ENCODE peak calls at places on chromosome 7, in six cellular contexts. F is HepG2, P is K562, C is GM12878, D is upper lobe of left lung, X is A549. W is an unnamed sample.

GRCh38 chr7:155234950-155235789 is 62.5 kb upstream of the INSIG1 start:
- ATAC-seq in F (peak), P (no peak), D (no peak), C (peak), X (peak), W (no peak)

GRCh38 chr7:99030951-99031350 is 113.0 kb downstream of the SMURF1 start:
- ATAC-seq in P (no peak), C (no peak), D (no peak), X (no peak), F (no peak), W (peak)

GRCh38 chr7:81583090-81583489 is 186.8 kb downstream of the HGF start:
- ATAC-seq in X (no peak), P (no peak), D (no peak), C (no peak), F (no peak), W (no peak)

GRCh38 chr7:151426486-151426905 is 13.4 kb downstream of the CRYGN start:
- ATAC-seq in X (peak), D (no peak), F (no peak), P (no peak), C (no peak), W (peak)

GRCh38 chr7:102991540-102992214 is 78.9 kb downstream of the LRRC17 start:
- ATAC-seq in C (no peak), X (peak), F (peak), P (peak), D (peak), W (no peak)

GRCh38 chr7:130486963-130487324 is 4.9 kb upstream of the MEST start:
- ATAC-seq in X (no peak), D (no peak), C (no peak), P (peak), F (no peak), W (no peak)

GRCh38 chr7:44489955-44490350 is 505 bp downstream of the NUDCD3 start:
- ATAC-seq in C (peak), P (peak), F (peak), X (peak), D (peak), W (no peak)

GRCh38 chr7:125279956-125280355 is 350.3 kb upstream of the POT1 start:
- ATAC-seq in F (no peak), D (no peak), C (no peak), X (no peak), P (no peak), W (no peak)

GRCh38 chr7:41889040-41889439 is 186.2 kb upstream of the INHBA start:
- ATAC-seq in P (no peak), C (peak), F (peak), D (no peak), X (no peak), W (no peak)

GRCh38 chr7:128005117-128005516 is 26.1 kb downstream of the LRRC4 start:
- ATAC-seq in C (no peak), D (no peak), P (peak), F (peak), X (no peak), W (no peak)

GRCh38 chr7:30914611-30915601 is 3.3 kb downstream of the AQP1 start:
- ATAC-seq in P (peak), F (no peak), D (no peak), C (peak), X (peak), W (peak)

GRCh38 chr7:24980695-24981543 is 941 bp upstream of the OSBPL3 start:
- ATAC-seq in C (peak), D (peak), P (no peak), X (peak), F (peak), W (no peak)

GRCh38 chr7:41878331-41879112 is 175.6 kb upstream of the INHBA start:
- ATAC-seq in X (no peak), F (no peak), P (no peak), C (no peak), D (no peak), W (no peak)

GRCh38 chr7:25118048-25118753 is 6.9 kb downstream of the CYCS start:
- ATAC-seq in X (no peak), C (peak), F (no peak), D (no peak), P (peak), W (no peak)

GRCh38 chr7:25615005-25615404 is 386.7 kb upstream of the NPVF start:
- ATAC-seq in D (no peak), X (no peak), C (no peak), P (no peak), F (no peak), W (no peak)

GRCh38 chr7:147903871-147904576 is 686.5 kb upstream of the C7orf33 start:
- ATAC-seq in F (no peak), C (no peak), D (no peak), X (no peak), P (no peak), W (no peak)

GRCh38 chr7:121451367-121452073 is 55.4 kb upstream of the FAM3C start:
- ATAC-seq in F (no peak), C (peak), D (no peak), P (peak), X (no peak), W (no peak)

GRCh38 chr7:27312820-27313219 is 70.2 kb downstream of the EVX1 start:
- ATAC-seq in D (no peak), P (no peak), C (no peak), F (no peak), X (no peak), W (no peak)

GRCh38 chr7:151481650-151482505 is 37.8 kb downstream of the RHEB start:
- ATAC-seq in F (no peak), X (peak), C (peak), P (no peak), D (no peak), W (no peak)

GRCh38 chr7:80147543-80148376 is 13.1 kb downstream of the GNAI1 start:
- ATAC-seq in P (no peak), X (peak), F (no peak), C (no peak), D (no peak), W (no peak)

GRCh38 chr7:112135815-112136706 is 70.1 kb downstream of the DOCK4 start:
- ATAC-seq in X (no peak), F (no peak), D (no peak), C (no peak), P (no peak), W (no peak)

GRCh38 chr7:39735903-39736302 is 112.5 kb downstream of the RALA start:
- ATAC-seq in P (peak), X (no peak), F (no peak), C (peak), D (no peak), W (no peak)

GRCh38 chr7:47574473-47575328 is 7.2 kb downstream of the TNS3 start:
- ATAC-seq in C (peak), D (no peak), F (peak), P (no peak), X (no peak), W (no peak)

GRCh38 chr7:36299223-36299760 is 90.4 kb upstream of the ANLN start:
- ATAC-seq in P (no peak), C (no peak), D (no peak), X (no peak), F (no peak), W (no peak)

GRCh38 chr7:5425507-5426225 is 2.0 kb upstream of the TNRC18 start:
- ATAC-seq in C (no peak), X (peak), F (peak), D (no peak), P (peak), W (peak)

GRCh38 chr7:63054191-63054661 is 944.4 kb upstream of the ZNF722 start:
- ATAC-seq in X (no peak), P (no peak), F (no peak), C (no peak), D (no peak), W (no peak)

GRCh38 chr7:15561840-15562239 is at the start of gene AGMO:
- ATAC-seq in F (peak), X (peak), C (peak), P (no peak), D (no peak), W (peak)

GRCh38 chr7:22189741-22190140 is 167.2 kb downstream of the RAPGEF5 start:
- ATAC-seq in P (no peak), X (no peak), F (no peak), C (no peak), D (no peak), W (no peak)

GRCh38 chr7:22665816-22666375 is 61.1 kb upstream of the IL6 start:
- ATAC-seq in P (no peak), C (no peak), X (no peak), F (no peak), D (no peak), W (no peak)

GRCh38 chr7:157502701-157503111 is 165.9 kb downstream of the DNAJB6 start:
- ATAC-seq in F (peak), D (no peak), X (no peak), P (peak), C (peak), W (peak)

GRCh38 chr7:131057015-131057518 is 270.6 kb upstream of the MKLN1 start:
- ATAC-seq in D (peak), F (peak), C (peak), X (no peak), P (no peak), W (peak)

GRCh38 chr7:100586266-100587025 is at the start of gene FBXO24:
- ATAC-seq in F (peak), P (peak), X (peak), C (peak), D (peak), W (peak)
- TF ChIP-seq POLR2A in F (peak), P (no peak), X (peak), C (peak), D (no peak), W (peak)

GRCh38 chr7:952548-953441 is 1.7 kb downstream of the ADAP1 start:
- ATAC-seq in C (peak), D (no peak), X (peak), F (peak), P (no peak), W (no peak)

GRCh38 chr7:956031-956430 is 1.6 kb upstream of the ADAP1 start:
- ATAC-seq in X (no peak), F (no peak), D (no peak), P (no peak), C (no peak), W (no peak)

GRCh38 chr7:951881-952547 is 2.5 kb downstream of the ADAP1 start:
- ATAC-seq in C (no peak), F (no peak), P (no peak), X (no peak), D (no peak), W (no peak)

GRCh38 chr7:953547-954327 is 743 bp downstream of the ADAP1 start:
- ATAC-seq in C (peak), P (no peak), F (peak), X (peak), D (peak), W (peak)

DNA sequence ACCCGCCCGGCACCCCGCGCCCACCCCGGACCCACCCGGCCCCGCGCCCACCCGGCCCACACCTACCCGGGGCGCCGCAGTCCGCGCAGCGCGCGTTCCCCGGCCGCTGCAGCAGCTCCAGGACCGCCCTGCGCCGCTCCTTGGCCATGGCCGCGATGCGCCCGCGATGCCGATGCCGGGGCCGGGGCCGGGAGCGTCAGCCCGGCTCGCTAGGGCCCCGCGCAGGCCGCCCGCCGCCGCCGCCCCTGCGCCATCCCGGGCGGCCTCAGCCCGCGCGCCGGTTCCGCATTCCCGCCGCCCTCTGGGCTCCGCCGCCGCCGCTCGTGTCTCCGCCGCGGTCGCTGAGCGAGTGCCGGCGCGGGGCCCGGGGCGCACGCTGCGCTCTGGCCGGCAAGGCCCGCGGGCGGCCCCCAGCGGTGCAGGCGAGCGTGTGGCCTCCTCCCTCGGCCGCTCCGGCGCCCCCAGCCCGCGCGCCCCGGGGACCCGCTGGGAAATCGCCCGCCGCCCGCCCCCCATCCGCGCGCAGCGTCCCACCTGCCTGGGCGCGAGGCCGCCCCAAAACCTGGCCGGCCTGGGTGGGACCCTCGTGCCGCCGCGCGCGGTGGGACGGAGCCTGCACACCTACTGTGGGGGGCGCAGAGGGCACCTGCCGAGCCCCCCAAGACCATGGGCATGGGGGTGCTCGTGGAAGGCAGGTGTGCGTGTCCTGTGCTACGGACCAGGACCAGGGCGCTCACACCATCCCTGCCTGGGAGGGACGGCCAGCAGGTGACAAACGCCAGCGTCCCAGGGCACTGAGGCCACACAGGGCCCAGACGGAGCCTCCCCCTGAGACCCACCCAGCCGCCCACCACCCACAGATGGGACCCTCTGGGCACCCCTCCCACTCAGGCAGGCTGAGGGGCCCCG is at the start of gene ADAP1:
- ATAC-seq in F (peak), C (peak), X (peak), D (no peak), P (peak), W (peak)
- TF ChIP-seq CTCF in F (peak), C (peak), X (peak), D (peak), P (peak), W (no peak)

DNA sequence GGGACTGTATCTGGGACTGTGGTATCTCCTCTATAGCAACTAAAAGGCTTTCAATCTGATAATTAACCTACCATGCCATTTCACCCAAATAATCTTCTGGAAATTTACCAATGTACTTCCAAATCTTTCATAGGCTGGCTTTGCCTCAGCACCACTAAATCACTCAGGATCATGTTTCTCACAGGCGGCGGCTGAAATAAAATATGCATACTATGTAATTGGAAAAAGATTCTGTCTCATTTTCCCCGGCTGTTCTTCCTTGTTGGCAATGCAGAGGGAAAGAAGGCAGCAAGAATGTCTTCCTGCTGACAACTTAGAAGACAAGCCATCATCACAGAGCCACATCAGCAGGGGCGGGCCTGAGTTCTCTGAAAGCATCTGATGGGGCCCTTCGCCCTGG is 39.3 kb upstream of the COL1A2 start:
- ATAC-seq in X (no peak), F (no peak), P (no peak), D (no peak), C (no peak), W (no peak)
- TF ChIP-seq EP300 in X (no peak), F (no peak), P (no peak), D (no peak), C (no peak), W (no peak)

GRCh38 chr7:84162584-84162983 is 32.0 kb downstream of the SEMA3A start:
- ATAC-seq in F (no peak), P (no peak), C (peak), D (no peak), X (peak), W (peak)
- TF ChIP-seq POLR2A in F (no peak), P (no peak), C (no peak), D (no peak), X (no peak), W (no peak)

GRCh38 chr7:3302681-3303320 is 1.7 kb downstream of the SDK1 start:
- ATAC-seq in P (no peak), D (no peak), F (no peak), X (no peak), C (no peak), W (no peak)

GRCh38 chr7:3300651-3301471 is at the start of gene SDK1:
- ATAC-seq in F (peak), C (peak), P (peak), D (peak), X (peak), W (peak)

GRCh38 chr7:3300221-3300650 is 816 bp upstream of the SDK1 start:
- ATAC-seq in C (no peak), F (peak), X (peak), P (no peak), D (peak), W (no peak)

GRCh38 chr7:3301472-3301778 is 373 bp downstream of the SDK1 start:
- ATAC-seq in P (no peak), D (no peak), F (no peak), C (no peak), X (no peak), W (peak)

DNA sequence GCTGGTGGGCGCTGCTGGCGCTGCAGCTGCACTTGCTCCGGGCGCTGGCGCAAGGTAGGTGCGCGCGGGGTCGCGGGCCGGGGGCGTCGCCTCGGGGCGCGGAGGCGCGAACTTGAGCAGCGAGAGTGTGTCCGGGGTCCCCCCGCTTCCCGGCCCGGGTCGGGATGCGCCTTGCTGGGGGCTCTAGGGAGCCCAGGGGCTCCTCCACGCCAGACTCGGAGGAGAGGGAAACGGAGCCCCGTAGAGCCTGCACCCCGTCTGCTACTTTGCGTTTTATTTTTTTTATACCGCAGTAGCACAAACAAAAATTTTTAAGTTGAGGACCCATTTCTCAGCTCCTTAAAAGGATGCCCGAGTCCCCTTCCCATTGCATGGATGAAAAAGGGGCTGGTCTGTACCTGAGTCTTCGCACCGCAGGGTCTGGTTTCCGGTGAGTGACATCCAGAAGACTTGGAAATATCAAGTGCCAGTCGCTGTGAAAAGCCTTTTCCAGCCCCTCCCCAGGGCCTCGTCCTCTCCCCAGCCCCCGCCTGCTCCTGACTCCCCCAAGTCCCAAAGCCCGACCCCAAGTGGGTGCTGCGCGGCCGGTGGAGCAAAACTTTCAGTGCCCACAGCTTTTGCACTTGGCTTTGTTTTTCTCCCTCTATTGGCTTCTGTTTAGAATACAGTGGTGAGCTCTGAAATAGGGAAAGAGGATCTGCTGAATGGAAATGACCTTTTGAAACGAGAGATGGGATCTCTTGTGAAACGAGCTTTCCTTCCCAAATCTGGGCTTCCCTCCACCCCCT is 973 bp downstream of the SDK1 start:
- ATAC-seq in D (no peak), X (peak), C (no peak), P (no peak), F (peak), W (no peak)
- TF ChIP-seq CTCF in D (no peak), X (no peak), C (no peak), P (no peak), F (no peak), W (peak)

GRCh38 chr7:71574153-71574894 is 442.4 kb downstream of the GALNT17 start:
- ATAC-seq in F (no peak), X (no peak), C (no peak), P (no peak), D (no peak), W (no peak)
- TF ChIP-seq EP300 in F (no peak), X (no peak), C (no peak), P (no peak), D (no peak), W (no peak)

GRCh38 chr7:148940702-148941597 is 56.9 kb upstream of the EZH2 start:
- ATAC-seq in C (peak), X (peak), D (peak), P (peak), F (peak), W (peak)
- TF ChIP-seq POLR2A in C (peak), X (peak), D (no peak), P (peak), F (peak), W (no peak)

DNA sequence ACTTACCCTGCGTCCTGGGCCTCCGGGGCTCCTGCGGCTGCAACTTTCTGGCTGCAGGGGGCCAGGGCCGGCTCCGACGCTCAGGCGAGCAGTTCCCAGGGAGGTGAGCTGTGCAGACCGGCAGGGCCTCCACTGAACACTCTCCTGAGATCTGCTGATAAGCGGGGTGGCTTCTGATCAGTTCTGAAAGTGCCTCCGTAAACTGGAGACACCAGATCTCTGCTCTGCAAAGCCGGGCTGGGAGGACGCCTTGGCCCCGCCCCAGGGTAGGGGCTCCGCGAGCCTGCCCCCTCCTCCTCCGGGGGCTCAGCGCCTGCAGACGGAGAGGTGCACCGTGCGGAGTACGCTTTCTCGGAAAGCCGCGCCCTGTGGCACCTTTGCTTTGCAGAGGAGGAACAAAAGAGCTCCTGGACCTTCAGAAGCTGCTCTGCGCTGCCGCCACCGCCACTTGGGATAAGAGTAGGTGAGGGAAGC is 141.3 kb upstream of the VKORC1L1 start:
- ATAC-seq in D (peak), C (no peak), X (peak), P (peak), F (peak), W (peak)
- TF ChIP-seq CTCF in D (peak), C (no peak), X (no peak), P (peak), F (no peak), W (no peak)

W was measured in gastroesophageal sphincter.